ENCODE peak calls at places on chromosomes 7 and 10, in eight cellular contexts. C, T, O, S, Q, X, B and H are unnamed samples.

GRCh38 chr7:135260930-135261721 is 27.5 kb downstream of the STRA8 start:
- DNase-seq in O (peak), T (no peak), X (no peak), S (no peak), Q (no peak), C (no peak), B (no peak), H (no peak)

GRCh38 chr10:81817611-81818160 is 57.3 kb upstream of the NRG3 start:
- DNase-seq in B (no peak), T (no peak), C (no peak), O (no peak), S (no peak), Q (no peak), X (no peak), H (no peak)

GRCh38 chr7:149765399-149766121 is 7.8 kb downstream of the ZNF467 start:
- DNase-seq in S (no peak), B (no peak), O (no peak), T (no peak), X (no peak), Q (no peak), C (no peak), H (no peak)

GRCh38 chr7:1855396-1856160 is 185.5 kb downstream of the ELFN1 start:
- DNase-seq in Q (no peak), X (no peak), O (no peak), S (no peak), T (no peak), B (no peak), C (peak), H (no peak)

GRCh38 chr10:110056822-110057221 is 49.0 kb downstream of the ADD3 start:
- DNase-seq in X (no peak), Q (no peak), C (no peak), T (no peak), O (no peak), S (no peak), B (no peak), H (no peak)

GRCh38 chr10:100713049-100713858 is 32.1 kb upstream of the PAX2 start:
- DNase-seq in X (peak), O (no peak), T (no peak), C (no peak), Q (no peak), B (no peak), S (no peak), H (no peak)

GRCh38 chr7:45092931-45093235 is 4.1 kb upstream of the NACAD start:
- DNase-seq in T (no peak), Q (no peak), B (no peak), C (no peak), X (no peak), S (no peak), O (no peak), H (no peak)

GRCh38 chr10:50503661-50504320 is 120.0 kb downstream of the SGMS1 start:
- DNase-seq in T (no peak), O (no peak), B (peak), C (no peak), S (no peak), Q (no peak), X (no peak), H (no peak)

GRCh38 chr7:14988941-14989340 is 86.4 kb upstream of the DGKB start:
- DNase-seq in C (no peak), O (no peak), X (peak), S (peak), B (no peak), T (no peak), Q (no peak), H (no peak)

GRCh38 chr7:66747385-66748126 is 7.0 kb downstream of the RABGEF1 start:
- DNase-seq in S (no peak), X (no peak), O (no peak), C (no peak), T (no peak), Q (no peak), B (no peak), H (no peak)

GRCh38 chr7:23539494-23539907 is 7.7 kb upstream of the TRA2A start:
- DNase-seq in T (no peak), X (no peak), S (no peak), Q (no peak), O (no peak), C (no peak), B (no peak), H (no peak)

GRCh38 chr10:77043364-77043763 is 594.2 kb downstream of the KCNMA1 start:
- DNase-seq in T (no peak), S (no peak), B (peak), O (no peak), C (no peak), Q (no peak), X (no peak), H (no peak)

GRCh38 chr7:5665106-5666025 is 116.1 kb downstream of the RNF216 start:
- DNase-seq in S (peak), O (peak), B (peak), X (peak), Q (no peak), T (no peak), C (no peak), H (peak)

GRCh38 chr10:95798307-95798850 is 42.4 kb downstream of the ENTPD1 start:
- DNase-seq in C (no peak), O (no peak), X (no peak), S (no peak), B (no peak), Q (no peak), T (no peak), H (no peak)

GRCh38 chr7:155456772-155457543 is 971 bp upstream of the EN2 start:
- DNase-seq in S (peak), X (no peak), Q (no peak), C (peak), B (peak), T (no peak), O (peak), H (peak)

GRCh38 chr7:44177570-44178131 is 11.6 kb downstream of the GCK start:
- DNase-seq in B (peak), Q (no peak), T (no peak), C (no peak), X (peak), O (no peak), S (no peak), H (no peak)

GRCh38 chr10:3107426-3107961 is 40.1 kb downstream of the PFKP start:
- DNase-seq in S (peak), T (no peak), O (peak), X (no peak), C (peak), B (peak), Q (no peak), H (no peak)

GRCh38 chr7:98157761-98158160 is 51.1 kb downstream of the LMTK2 start:
- DNase-seq in T (no peak), C (no peak), S (no peak), O (no peak), Q (no peak), B (no peak), X (no peak), H (no peak)

GRCh38 chr7:12670759-12671545 is 16.5 kb upstream of the ARL4A start:
- DNase-seq in B (no peak), S (no peak), O (no peak), Q (no peak), T (no peak), C (no peak), X (no peak), H (no peak)

GRCh38 chr10:17836917-17837316 is 27.8 kb downstream of the MRC1 start:
- DNase-seq in B (peak), S (no peak), X (peak), T (no peak), O (peak), Q (no peak), C (no peak), H (no peak)

GRCh38 chr10:102231357-102232318 is 5.5 kb downstream of the ELOVL3 start:
- DNase-seq in C (peak), X (peak), S (no peak), O (peak), T (peak), B (peak), Q (no peak), H (peak)

GRCh38 chr10:118565301-118566075 is 30.0 kb downstream of the PRLHR start:
- DNase-seq in Q (no peak), B (no peak), T (no peak), C (no peak), O (no peak), X (no peak), S (no peak), H (no peak)

GRCh38 chr10:118562877-118563276 is 32.6 kb downstream of the PRLHR start:
- DNase-seq in C (no peak), T (no peak), B (no peak), S (no peak), X (no peak), Q (no peak), O (no peak), H (no peak)

GRCh38 chr10:118563373-118563890 is 32.0 kb downstream of the PRLHR start:
- DNase-seq in S (no peak), B (no peak), Q (no peak), T (no peak), O (no peak), C (no peak), X (no peak), H (no peak)

GRCh38 chr10:118564114-118564513 is 31.3 kb downstream of the PRLHR start:
- DNase-seq in C (no peak), B (no peak), Q (no peak), T (no peak), S (no peak), O (no peak), X (no peak), H (no peak)

GRCh38 chr10:118564652-118565051 is 30.8 kb downstream of the PRLHR start:
- DNase-seq in X (peak), S (no peak), Q (no peak), O (no peak), T (no peak), B (peak), C (no peak), H (no peak)
- TF ChIP-seq CTCF in X (peak), S (peak), Q (no peak), O (peak), T (no peak), B (peak), C (no peak), H (peak)

GRCh38 chr7:80833289-80834104 is 85.4 kb downstream of the SEMA3C start:
- DNase-seq in Q (no peak), B (peak), T (no peak), S (no peak), C (no peak), O (no peak), X (no peak), H (no peak)

GRCh38 chr7:80834105-80834410 is 84.8 kb downstream of the SEMA3C start:
- DNase-seq in C (no peak), Q (no peak), S (no peak), B (no peak), X (no peak), T (no peak), O (no peak), H (no peak)

GRCh38 chr7:80838643-80839042 is 80.2 kb downstream of the SEMA3C start:
- DNase-seq in X (no peak), C (no peak), T (no peak), O (no peak), S (no peak), Q (no peak), B (no peak), H (no peak)

GRCh38 chr7:80835251-80835650 is 83.6 kb downstream of the SEMA3C start:
- DNase-seq in C (no peak), X (no peak), Q (no peak), S (no peak), O (no peak), B (no peak), T (no peak), H (no peak)

DNA sequence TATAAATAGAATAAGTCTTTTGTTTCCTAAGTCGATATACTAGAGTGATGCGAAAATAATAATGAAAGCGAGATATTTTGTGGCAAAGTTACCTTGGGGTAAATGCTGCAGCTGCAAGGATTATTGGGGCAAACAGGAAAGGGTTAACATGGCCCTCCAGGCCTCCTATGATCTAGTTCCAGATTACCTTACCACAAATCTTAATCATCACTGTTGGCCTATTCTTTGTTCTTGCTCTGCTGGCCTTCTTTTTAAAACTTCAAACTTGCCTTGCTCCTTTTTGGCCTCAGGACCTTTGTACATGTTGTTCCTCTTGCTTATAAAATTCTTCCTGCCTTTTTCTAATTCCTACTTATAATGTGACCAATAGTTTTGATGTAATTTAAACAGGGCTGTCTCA is 81.5 kb downstream of the SEMA3C start:
- DNase-seq in T (no peak), C (no peak), B (no peak), X (no peak), S (no peak), O (no peak), Q (no peak), H (no peak)
- TF ChIP-seq CTCF in T (no peak), C (no peak), B (no peak), X (no peak), S (no peak), O (no peak), Q (no peak), H (no peak)

DNA sequence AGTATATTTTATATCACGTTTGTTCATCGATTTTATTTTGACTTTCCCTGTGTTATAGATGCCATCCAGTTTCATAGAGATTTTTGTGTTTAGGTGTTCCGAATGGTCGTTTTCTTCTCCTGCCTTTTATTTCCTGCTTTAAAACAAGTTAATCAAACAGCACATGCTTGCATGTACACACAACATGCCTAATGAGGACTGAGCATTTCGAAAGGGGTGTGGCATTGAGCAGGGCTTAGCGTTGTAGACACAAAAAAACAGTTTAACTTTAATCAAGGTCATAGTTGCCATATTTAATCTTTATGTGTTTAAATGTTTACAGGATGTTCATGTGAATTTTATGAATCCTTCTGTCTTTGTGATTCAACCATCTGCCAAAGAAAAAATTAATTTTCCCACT is 430.5 kb upstream of the GALNT17 start:
- DNase-seq in B (peak), C (no peak), Q (no peak), O (no peak), X (no peak), T (no peak), S (no peak), H (no peak)
- TF ChIP-seq CTCF in B (no peak), C (no peak), Q (no peak), O (no peak), X (no peak), T (no peak), S (no peak), H (no peak)

DNA sequence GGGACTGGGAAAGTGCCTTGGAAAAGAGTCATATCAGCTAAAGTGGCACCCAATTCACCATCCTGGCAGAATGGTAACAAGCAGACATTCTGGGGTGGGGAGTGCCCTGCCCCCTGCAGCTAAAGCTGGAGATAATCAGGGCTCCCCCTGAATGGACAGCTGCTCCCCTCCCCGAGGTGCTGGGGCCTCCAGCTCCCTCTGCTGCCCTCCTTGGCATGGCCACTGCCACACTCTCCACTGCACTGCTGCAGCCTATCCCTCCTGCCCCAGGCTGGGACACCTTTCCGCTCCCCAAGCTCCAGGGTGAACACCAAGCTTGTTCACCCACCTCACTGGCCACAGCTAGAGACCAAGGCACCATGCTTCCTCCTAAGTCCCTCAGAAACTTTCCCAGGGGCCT is 9.8 kb upstream of the PARD3 start:
- DNase-seq in T (no peak), X (no peak), Q (no peak), S (no peak), C (no peak), O (no peak), B (no peak), H (no peak)
- TF ChIP-seq CTCF in T (peak), X (no peak), Q (no peak), S (peak), C (no peak), O (peak), B (no peak), H (peak)

GRCh38 chr10:124745678-124746077 is 1.5 kb upstream of the FAM53B start:
- DNase-seq in S (no peak), Q (no peak), C (no peak), O (no peak), X (no peak), T (no peak), B (peak), H (no peak)
- TF ChIP-seq CTCF in S (peak), Q (peak), C (no peak), O (peak), X (peak), T (peak), B (peak), H (peak)

DNA sequence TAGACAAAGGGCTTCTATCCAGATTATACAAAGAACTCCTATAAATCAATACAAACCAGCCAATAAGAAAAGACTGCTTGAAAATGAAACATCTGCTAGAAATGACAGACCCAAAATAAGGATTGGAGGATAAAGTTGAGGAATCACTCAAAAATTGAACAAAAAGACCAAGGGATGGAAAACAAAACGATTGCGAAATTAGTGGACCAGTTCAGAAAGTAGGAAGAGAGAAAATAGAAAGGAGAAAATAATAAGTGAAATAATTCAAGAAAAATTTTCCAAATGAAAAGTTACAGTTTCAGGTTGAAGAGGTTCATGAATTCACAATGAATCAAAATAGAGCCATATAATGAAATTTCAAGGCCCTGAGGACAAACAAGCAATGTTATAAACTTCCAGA is 115.8 kb upstream of the CTBP2 start:
- DNase-seq in O (no peak), B (no peak), C (no peak), Q (no peak), S (no peak), T (no peak), X (no peak), H (no peak)
- TF ChIP-seq CTCF in O (no peak), B (no peak), C (no peak), Q (no peak), S (no peak), T (no peak), X (no peak), H (no peak)